ENCODE peak calls at places on chromosomes 3 and 15, in seven cellular contexts. T is colonic mucosa, G is esophagus squamous epithelium, Q is MM.1S, V is fibroblast of mammary gland, D is H1, I is suprapubic skin. H is an unnamed sample.

GRCh38 chr3:148930785-148931184 is 60.6 kb upstream of the GYG1 start:
- DNase-seq in T (no peak), D (no peak), G (no peak), V (peak; percentile 81), Q (no peak), I (no peak), H (no peak)

GRCh38 chr3:158103956-158104338 is 2.3 kb downstream of the SHOX2 start:
- DNase-seq in V (peak; percentile 12), Q (no peak), D (peak; percentile 61), T (no peak), I (no peak), G (no peak), H (no peak)

GRCh38 chr3:184491867-184492615 is 69.5 kb upstream of the EPHB3 start:
- DNase-seq in T (no peak), D (no peak), Q (no peak), G (no peak), I (no peak), V (no peak), H (no peak)

GRCh38 chr3:41574900-41575299 is 375.6 kb downstream of the CTNNB1 start:
- DNase-seq in V (peak; percentile 9), D (no peak), I (no peak), T (no peak), G (no peak), Q (no peak), H (no peak)

GRCh38 chr15:94324117-94324826 is 92.9 kb downstream of the MCTP2 start:
- DNase-seq in V (peak; percentile 64), Q (peak; percentile 66), D (peak; percentile 54), T (peak; percentile 35), I (no peak), G (no peak), H (no peak)

GRCh38 chr3:66453525-66454463 is 47.0 kb downstream of the LRIG1 start:
- DNase-seq in D (no peak), G (no peak), T (no peak), V (no peak), I (no peak), Q (no peak), H (no peak)

GRCh38 chr3:123739754-123740153 is 144.4 kb downstream of the MYLK start:
- DNase-seq in V (peak; percentile 92), I (no peak), Q (no peak), G (no peak), T (no peak), D (no peak), H (no peak)

GRCh38 chr3:53721187-53721946 is 124.9 kb downstream of the CHDH start:
- DNase-seq in D (no peak), G (no peak), V (peak; percentile 47), I (no peak), Q (no peak), T (no peak), H (no peak)

GRCh38 chr3:15038306-15038705 is 26.8 kb downstream of the MRPS25 start:
- DNase-seq in V (no peak), I (no peak), D (no peak), G (no peak), Q (no peak), T (no peak), H (no peak)

GRCh38 chr15:56428821-56429458 is 36.0 kb downstream of the MNS1 start:
- DNase-seq in G (no peak), T (no peak), Q (peak; percentile 49), D (no peak), V (peak; percentile 51), I (no peak), H (no peak)

GRCh38 chr3:144652573-144652972 is 681.0 kb downstream of the DIPK2A start:
- DNase-seq in V (peak; percentile 80), D (no peak), I (no peak), G (no peak), Q (no peak), T (no peak), H (no peak)

GRCh38 chr3:5013021-5013906 is 34.0 kb downstream of the BHLHE40 start:
- DNase-seq in T (peak; percentile 80), V (peak; percentile 38), D (no peak), G (no peak), Q (no peak), I (no peak), H (no peak)

GRCh38 chr15:73936181-73936580 is 9.9 kb downstream of the LOXL1 start:
- DNase-seq in D (no peak), V (peak; percentile 47), G (no peak), Q (no peak), T (no peak), I (no peak), H (no peak)

GRCh38 chr15:49898575-49899283 is 220.3 kb downstream of the ATP8B4 start:
- DNase-seq in V (no peak), D (no peak), G (no peak), Q (no peak), T (no peak), I (no peak), H (no peak)

GRCh38 chr3:157122116-157122515 is 37.8 kb downstream of the CCNL1 start:
- DNase-seq in T (no peak), D (no peak), V (peak; percentile 95), G (no peak), Q (no peak), I (no peak), H (no peak)

GRCh38 chr3:5219216-5219615 is 31.7 kb downstream of the EDEM1 start:
- DNase-seq in T (no peak), I (no peak), G (no peak), Q (no peak), V (no peak), D (no peak), H (no peak)

GRCh38 chr3:144375122-144375521 is 403.5 kb downstream of the DIPK2A start:
- DNase-seq in Q (no peak), T (no peak), D (no peak), V (no peak), G (no peak), I (no peak), H (no peak)

GRCh38 chr3:149765762-149766334 is 13.6 kb upstream of the COMMD2 start:
- DNase-seq in Q (peak; percentile 29), I (no peak), D (no peak), V (peak; percentile 47), G (no peak), T (no peak), H (no peak)

GRCh38 chr3:172659246-172660002 is 51.4 kb downstream of the NCEH1 start:
- DNase-seq in I (no peak), V (peak; percentile 48), T (no peak), Q (no peak), D (no peak), G (no peak), H (no peak)

GRCh38 chr3:29064085-29064484 is 216.8 kb upstream of the RBMS3 start:
- DNase-seq in V (peak; percentile 31), G (no peak), D (no peak), Q (no peak), T (no peak), I (no peak), H (no peak)

GRCh38 chr3:10447527-10448260 is 57.7 kb downstream of the ATP2B2 start:
- DNase-seq in G (no peak), T (no peak), D (no peak), I (no peak), Q (no peak), V (no peak), H (no peak)

DNA sequence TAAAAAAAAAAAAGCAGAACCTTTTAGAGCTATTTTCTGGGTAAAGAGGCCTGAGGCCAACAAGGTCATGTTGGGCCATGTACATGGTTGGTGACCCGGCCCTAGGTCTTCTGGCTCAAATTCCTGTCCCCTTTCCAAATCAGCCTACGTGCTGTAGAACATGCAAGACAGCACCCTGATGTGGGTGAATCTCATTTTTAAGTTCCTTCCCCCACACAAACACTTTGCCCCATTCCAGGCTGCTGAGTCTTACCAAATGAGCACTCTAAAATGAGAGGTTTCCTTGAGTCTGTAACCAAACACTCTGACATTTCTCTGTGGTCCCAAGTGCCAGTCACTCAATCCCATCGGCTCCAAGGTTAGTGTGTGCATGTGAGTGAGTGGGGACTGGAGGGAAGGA is 9.4 kb downstream of the BCL6 start:
- DNase-seq in V (no peak), I (no peak), T (no peak), D (no peak), Q (no peak), G (no peak), H (peak; percentile 85)
- H3K4me3 ChIP-seq in V (no peak overlapping the region), I (peak overlapping the region; percentile 93), T (no peak overlapping the region), D (no peak overlapping the region), Q (no peak overlapping the region), G (peak overlapping the region; percentile 82), H (peak overlapping the region; percentile 77)

DNA sequence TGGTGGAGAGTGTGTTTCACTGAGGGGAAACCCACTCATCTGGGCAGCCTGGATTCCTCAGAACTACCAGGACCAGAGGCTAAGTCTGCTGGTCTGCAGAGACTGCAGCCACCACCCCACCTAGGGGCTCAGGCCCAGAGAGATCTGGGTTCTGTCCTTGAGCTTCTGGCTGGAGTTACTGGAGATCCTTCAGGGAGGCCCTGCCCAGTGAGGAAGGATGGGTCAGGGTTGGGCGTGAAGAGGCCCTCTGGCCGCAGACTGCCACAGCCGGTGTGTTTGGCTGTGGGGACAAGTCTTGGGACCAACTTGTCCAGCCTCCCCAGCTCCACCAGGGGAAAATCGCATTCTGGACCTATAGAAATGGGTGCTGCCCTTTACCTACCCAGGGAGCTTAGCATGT is 235.3 kb upstream of the CBLB start:
- DNase-seq in T (no peak), Q (no peak), V (no peak), G (no peak), I (no peak), D (no peak), H (no peak)
- H3K4me3 ChIP-seq in T (no peak overlapping the region), Q (no peak overlapping the region), V (no peak overlapping the region), G (no peak overlapping the region), I (no peak overlapping the region), D (no peak overlapping the region), H (no peak overlapping the region)

GRCh38 chr3:122183521-122183892 is at the start of gene CASR:
- DNase-seq in Q (no peak), V (no peak), G (no peak), I (no peak), D (peak; percentile 55), T (no peak), H (no peak)

GRCh38 chr3:122184591-122184929 is 1.1 kb downstream of the CASR start:
- DNase-seq in D (no peak), G (no peak), Q (no peak), I (no peak), V (no peak), T (no peak), H (no peak)

GRCh38 chr3:122186372-122186771 is 2.9 kb downstream of the CASR start:
- DNase-seq in I (no peak), T (peak; percentile 54), Q (no peak), V (no peak), D (no peak), G (no peak), H (no peak)

GRCh38 chr3:122188758-122189157 is 5.3 kb downstream of the CASR start:
- DNase-seq in I (no peak), V (no peak), Q (no peak), D (no peak), G (no peak), T (no peak), H (no peak)

GRCh38 chr3:122183893-122184590 is 574 bp downstream of the CASR start:
- DNase-seq in D (peak; percentile 77), G (no peak), T (no peak), V (no peak), I (no peak), Q (no peak), H (no peak)
- H3K4me3 ChIP-seq in D (peak overlapping the region; percentile 69), G (peak overlapping the region; percentile 18), T (peak overlapping the region; percentile 24), V (no peak overlapping the region), I (peak overlapping the region; percentile 38), Q (no peak overlapping the region), H (no peak overlapping the region)

GRCh38 chr3:88151358-88151757 is 1.6 kb downstream of the C3orf38 start:
- DNase-seq in Q (no peak), D (no peak), I (no peak), V (peak; percentile 34), T (no peak), G (no peak), H (no peak)
- H3K4me3 ChIP-seq in Q (peak overlapping the region; percentile 99), D (no peak overlapping the region), I (peak overlapping the region; percentile 90), V (peak overlapping the region; percentile 98), T (peak overlapping the region; percentile 73), G (peak overlapping the region; percentile 95), H (peak overlapping the region; percentile 76)

H was measured in vagina.